ENCODE peak calls at places on chromosomes 5 and 9, in six cellular contexts. V is RWPE1; T is stimulated activated CD8-positive, alpha-beta memory T cell treated with anti-CD3 and anti-CD28 coated beads, Interleukin-4, amount 100 ng/mL, for 1 hour; N is stimulated activated naive B cell treated with anti-CD40 and anti-IgM and Interleukin-4, amounts not matched to agents 10 μg/mL and 1 μg/mL and 100 μg/mL, for 72 hours; D is substantia nigra; F is activated CD4-positive, alpha-beta T cell treated with anti-CD3 and anti-CD28 coated beads, Interleukin-2, amount 10 ng/mL, durations not matched to agents 7 days and 5 days. H is an unnamed sample.

GRCh38 chr5:112795342-112795741 is 57.7 kb downstream of the APC start:
- DNase-seq in D (no peak), T (no peak), F (no peak), N (no peak), V (no peak), H (no peak)

GRCh38 chr5:171306785-171307591 is 2.1 kb upstream of the TLX3 start:
- DNase-seq in T (no peak), F (no peak), N (no peak), D (no peak), V (no peak), H (no peak)

GRCh38 chr5:62585751-62586150 is 7.1 kb downstream of the LRRC70 start:
- DNase-seq in N (no peak), D (no peak), T (no peak), V (no peak), F (no peak), H (no peak)

GRCh38 chr9:88583901-88584596 is 49.1 kb downstream of the NXNL2 start:
- DNase-seq in V (peak), D (no peak), F (no peak), N (no peak), T (no peak), H (no peak)

GRCh38 chr5:125408582-125409069 is 662.2 kb upstream of the ZNF608 start:
- DNase-seq in V (peak), D (no peak), N (peak), F (no peak), T (no peak), H (peak)

GRCh38 chr5:140246378-140247122 is 56.4 kb downstream of the PFDN1 start:
- DNase-seq in V (no peak), F (no peak), D (peak), T (no peak), N (no peak), H (no peak)

GRCh38 chr5:16446993-16447392 is 18.6 kb downstream of the ZNF622 start:
- DNase-seq in V (no peak), F (no peak), N (no peak), D (no peak), T (no peak), H (no peak)

GRCh38 chr5:178561746-178562264 is 28.4 kb downstream of the COL23A1 start:
- DNase-seq in D (no peak), N (no peak), F (no peak), T (no peak), V (no peak), H (no peak)

GRCh38 chr9:127129718-127130085 is 7.3 kb upstream of the ANGPTL2 start:
- DNase-seq in V (no peak), T (no peak), F (no peak), D (no peak), N (no peak), H (no peak)

GRCh38 chr5:91175708-91176107 is 207.4 kb downstream of the ARRDC3 start:
- DNase-seq in F (no peak), V (no peak), T (no peak), D (no peak), N (no peak), H (no peak)

GRCh38 chr9:18566125-18566524 is 92.2 kb downstream of the ADAMTSL1 start:
- DNase-seq in D (no peak), N (no peak), T (no peak), V (peak), F (no peak), H (no peak)

GRCh38 chr5:72556351-72557146 is 49.3 kb upstream of the ZNF366 start:
- DNase-seq in F (peak), D (peak), V (no peak), T (no peak), N (peak), H (no peak)

GRCh38 chr5:14268738-14269137 is 125.6 kb downstream of the TRIO start:
- DNase-seq in D (peak), F (no peak), V (no peak), T (no peak), N (no peak), H (no peak)

GRCh38 chr5:13278148-13278547 is 666.3 kb downstream of the DNAH5 start:
- DNase-seq in T (no peak), D (no peak), V (no peak), N (no peak), F (no peak), H (no peak)

GRCh38 chr9:127389391-127390242 is 7.4 kb upstream of the SLC2A8 start:
- DNase-seq in N (no peak), V (no peak), T (no peak), D (no peak), F (no peak), H (no peak)

GRCh38 chr5:36374275-36374862 is 72.7 kb upstream of the RANBP3L start:
- DNase-seq in F (no peak), D (no peak), T (no peak), N (no peak), V (no peak), H (no peak)

GRCh38 chr9:116626762-116627161 is 60.3 kb upstream of the TRIM32 start:
- DNase-seq in V (no peak), T (no peak), D (no peak), F (no peak), N (no peak), H (no peak)

GRCh38 chr5:28499764-28500290 is 1461.4 kb upstream of the CDH9 start:
- DNase-seq in N (no peak), D (no peak), V (peak), T (no peak), F (no peak), H (no peak)

GRCh38 chr5:30930736-30931135 is 262.8 kb upstream of the CDH6 start:
- DNase-seq in F (no peak), N (no peak), D (no peak), V (no peak), T (no peak), H (no peak)

GRCh38 chr5:132388244-132389050 is 18.9 kb downstream of the SLC22A5 start:
- DNase-seq in N (no peak), V (no peak), F (no peak), D (no peak), T (no peak), H (no peak)

GRCh38 chr5:59745422-59745863 is 148.1 kb downstream of the PDE4D start:
- DNase-seq in F (no peak), T (no peak), D (no peak), V (peak), N (no peak), H (no peak)

GRCh38 chr5:107930092-107930491 is 259.4 kb upstream of the EFNA5 start:
- DNase-seq in F (no peak), D (no peak), V (no peak), N (no peak), T (no peak), H (no peak)